ENCODE peak calls at places on chromosomes 11 and 22, in nine cellular contexts. One of them, this sample, is unnamed.

GRCh38 chr11:44573333-44573732 is 7.9 kb downstream of the CD82 start:
- DNase-seq in A172: no peak
- DNase-seq in A673: no peak
- DNase-seq in caudate nucleus: no peak
- DNase-seq in NCI-H510A treated with DMSO at 0.1 percent for 48 hours: no peak
- DNase-seq in T-helper 9 cell: no peak
- DNase-seq in HFF-Myc: no peak
- DNase-seq in H7: peak
- DNase-seq in HEK293T: no peak
- DNase-seq in this sample: no peak

GRCh38 chr22:35220221-35220620 is 37.1 kb upstream of the HMGXB4 start:
- DNase-seq in T-helper 9 cell: no peak
- DNase-seq in H7: no peak
- DNase-seq in NCI-H510A treated with DMSO at 0.1 percent for 48 hours: no peak
- DNase-seq in HFF-Myc: no peak
- DNase-seq in A673: no peak
- DNase-seq in HEK293T: no peak
- DNase-seq in A172: no peak
- DNase-seq in caudate nucleus: no peak
- DNase-seq in this sample: no peak

GRCh38 chr11:8610532-8611116 is 16.6 kb upstream of the STK33 start:
- DNase-seq in H7: peak
- DNase-seq in HFF-Myc: no peak
- DNase-seq in A172: no peak
- DNase-seq in T-helper 9 cell: no peak
- DNase-seq in HEK293T: no peak
- DNase-seq in A673: no peak
- DNase-seq in caudate nucleus: peak
- DNase-seq in NCI-H510A treated with DMSO at 0.1 percent for 48 hours: no peak
- DNase-seq in this sample: no peak

GRCh38 chr22:47210112-47210657 is 447.7 kb downstream of the TBC1D22A start:
- DNase-seq in HEK293T: no peak
- DNase-seq in caudate nucleus: no peak
- DNase-seq in A172: no peak
- DNase-seq in H7: no peak
- DNase-seq in HFF-Myc: no peak
- DNase-seq in NCI-H510A treated with DMSO at 0.1 percent for 48 hours: no peak
- DNase-seq in A673: no peak
- DNase-seq in T-helper 9 cell: no peak
- DNase-seq in this sample: no peak

GRCh38 chr22:24578355-24579241 is 14.3 kb downstream of the LRRC75B start:
- DNase-seq in A172: no peak
- DNase-seq in HFF-Myc: no peak
- DNase-seq in A673: no peak
- DNase-seq in NCI-H510A treated with DMSO at 0.1 percent for 48 hours: no peak
- DNase-seq in T-helper 9 cell: no peak
- DNase-seq in H7: no peak
- DNase-seq in HEK293T: no peak
- DNase-seq in caudate nucleus: no peak
- DNase-seq in this sample: peak

GRCh38 chr11:15123849-15124248 is 9.1 kb downstream of the INSC start:
- DNase-seq in NCI-H510A treated with DMSO at 0.1 percent for 48 hours: no peak
- DNase-seq in HFF-Myc: no peak
- DNase-seq in H7: no peak
- DNase-seq in HEK293T: no peak
- DNase-seq in A673: peak
- DNase-seq in caudate nucleus: no peak
- DNase-seq in T-helper 9 cell: no peak
- DNase-seq in A172: peak
- DNase-seq in this sample: no peak

GRCh38 chr22:17638182-17638431 is 450 bp upstream of the BCL2L13 start:
- DNase-seq in caudate nucleus: peak
- DNase-seq in T-helper 9 cell: no peak
- DNase-seq in HFF-Myc: peak
- DNase-seq in NCI-H510A treated with DMSO at 0.1 percent for 48 hours: peak
- DNase-seq in H7: peak
- DNase-seq in A673: no peak
- DNase-seq in HEK293T: peak
- DNase-seq in A172: no peak
- DNase-seq in this sample: peak

GRCh38 chr11:28505216-28505615 is 397.0 kb downstream of the METTL15 start:
- DNase-seq in caudate nucleus: no peak
- DNase-seq in HEK293T: no peak
- DNase-seq in T-helper 9 cell: no peak
- DNase-seq in H7: no peak
- DNase-seq in NCI-H510A treated with DMSO at 0.1 percent for 48 hours: no peak
- DNase-seq in HFF-Myc: no peak
- DNase-seq in A172: no peak
- DNase-seq in A673: no peak
- DNase-seq in this sample: no peak

GRCh38 chr11:93718057-93718563 is 23.2 kb downstream of the TAF1D start:
- DNase-seq in NCI-H510A treated with DMSO at 0.1 percent for 48 hours: no peak
- DNase-seq in A673: no peak
- DNase-seq in H7: no peak
- DNase-seq in HEK293T: no peak
- DNase-seq in caudate nucleus: no peak
- DNase-seq in HFF-Myc: no peak
- DNase-seq in A172: no peak
- DNase-seq in T-helper 9 cell: no peak
- DNase-seq in this sample: no peak

GRCh38 chr22:50361222-50361621 is 18.1 kb downstream of the PPP6R2 start:
- DNase-seq in A673: no peak
- DNase-seq in A172: no peak
- DNase-seq in caudate nucleus: no peak
- DNase-seq in T-helper 9 cell: no peak
- DNase-seq in HFF-Myc: no peak
- DNase-seq in HEK293T: no peak
- DNase-seq in H7: no peak
- DNase-seq in NCI-H510A treated with DMSO at 0.1 percent for 48 hours: no peak
- DNase-seq in this sample: no peak

GRCh38 chr11:66317766-66318575 is 1.1 kb upstream of the CD248 start:
- DNase-seq in NCI-H510A treated with DMSO at 0.1 percent for 48 hours: no peak
- DNase-seq in A673: peak
- DNase-seq in caudate nucleus: no peak
- DNase-seq in HFF-Myc: peak
- DNase-seq in A172: no peak
- DNase-seq in T-helper 9 cell: no peak
- DNase-seq in HEK293T: no peak
- DNase-seq in H7: peak
- DNase-seq in this sample: peak

GRCh38 chr22:36227396-36227795 is 11.9 kb downstream of the APOL2 start:
- DNase-seq in caudate nucleus: no peak
- DNase-seq in T-helper 9 cell: no peak
- DNase-seq in NCI-H510A treated with DMSO at 0.1 percent for 48 hours: peak
- DNase-seq in HFF-Myc: no peak
- DNase-seq in A172: no peak
- DNase-seq in H7: no peak
- DNase-seq in A673: no peak
- DNase-seq in HEK293T: no peak
- DNase-seq in this sample: no peak

GRCh38 chr11:68379216-68379615 is 66.8 kb downstream of the LRP5 start:
- DNase-seq in T-helper 9 cell: no peak
- DNase-seq in A172: no peak
- DNase-seq in caudate nucleus: no peak
- DNase-seq in HFF-Myc: no peak
- DNase-seq in A673: no peak
- DNase-seq in HEK293T: no peak
- DNase-seq in H7: no peak
- DNase-seq in NCI-H510A treated with DMSO at 0.1 percent for 48 hours: peak
- DNase-seq in this sample: no peak

GRCh38 chr11:81819462-81819861 is 914.2 kb downstream of the FAM181B start:
- DNase-seq in H7: no peak
- DNase-seq in caudate nucleus: no peak
- DNase-seq in HEK293T: no peak
- DNase-seq in A673: no peak
- DNase-seq in NCI-H510A treated with DMSO at 0.1 percent for 48 hours: no peak
- DNase-seq in HFF-Myc: no peak
- DNase-seq in T-helper 9 cell: no peak
- DNase-seq in A172: no peak
- DNase-seq in this sample: no peak

GRCh38 chr11:66745356-66746235 is 16.6 kb upstream of the SPTBN2 start:
- DNase-seq in NCI-H510A treated with DMSO at 0.1 percent for 48 hours: peak
- DNase-seq in T-helper 9 cell: peak
- DNase-seq in HFF-Myc: no peak
- DNase-seq in A673: no peak
- DNase-seq in HEK293T: no peak
- DNase-seq in caudate nucleus: no peak
- DNase-seq in A172: peak
- DNase-seq in H7: no peak
- DNase-seq in this sample: peak

GRCh38 chr11:82701847-82702520 is 31.7 kb downstream of the FAM181B start:
- DNase-seq in HEK293T: peak
- DNase-seq in T-helper 9 cell: no peak
- DNase-seq in H7: peak
- DNase-seq in caudate nucleus: peak
- DNase-seq in HFF-Myc: peak
- DNase-seq in A172: peak
- DNase-seq in NCI-H510A treated with DMSO at 0.1 percent for 48 hours: peak
- DNase-seq in A673: peak
- DNase-seq in this sample: peak

GRCh38 chr11:21343204-21343603 is 673.8 kb downstream of the NELL1 start:
- DNase-seq in A172: no peak
- DNase-seq in NCI-H510A treated with DMSO at 0.1 percent for 48 hours: no peak
- DNase-seq in HEK293T: no peak
- DNase-seq in caudate nucleus: no peak
- DNase-seq in T-helper 9 cell: no peak
- DNase-seq in HFF-Myc: no peak
- DNase-seq in H7: no peak
- DNase-seq in A673: no peak
- DNase-seq in this sample: peak

GRCh38 chr22:19430890-19431541 is 517 bp downstream of the HIRA start:
- DNase-seq in A172: no peak
- DNase-seq in A673: peak
- DNase-seq in H7: peak
- DNase-seq in HEK293T: peak
- DNase-seq in T-helper 9 cell: peak
- DNase-seq in caudate nucleus: no peak
- DNase-seq in NCI-H510A treated with DMSO at 0.1 percent for 48 hours: no peak
- DNase-seq in HFF-Myc: no peak
- DNase-seq in this sample: peak

GRCh38 chr22:46574993-46575914 is 37.8 kb upstream of the CELSR1 start:
- DNase-seq in HFF-Myc: no peak
- DNase-seq in caudate nucleus: no peak
- DNase-seq in H7: peak
- DNase-seq in NCI-H510A treated with DMSO at 0.1 percent for 48 hours: no peak
- DNase-seq in A673: no peak
- DNase-seq in HEK293T: no peak
- DNase-seq in T-helper 9 cell: no peak
- DNase-seq in A172: no peak
- DNase-seq in this sample: no peak

GRCh38 chr11:2708151-2708581 is 8.4 kb upstream of the KCNQ1OT1 start:
- DNase-seq in A673: no peak
- DNase-seq in NCI-H510A treated with DMSO at 0.1 percent for 48 hours: no peak
- DNase-seq in HEK293T: no peak
- DNase-seq in A172: no peak
- DNase-seq in H7: peak
- DNase-seq in T-helper 9 cell: no peak
- DNase-seq in caudate nucleus: no peak
- DNase-seq in HFF-Myc: no peak
- DNase-seq in this sample: no peak

GRCh38 chr11:113473983-113474361 is 1.2 kb downstream of the DRD2 start:
- DNase-seq in T-helper 9 cell: no peak
- DNase-seq in NCI-H510A treated with DMSO at 0.1 percent for 48 hours: peak
- DNase-seq in H7: no peak
- DNase-seq in caudate nucleus: no peak
- DNase-seq in A172: no peak
- DNase-seq in A673: no peak
- DNase-seq in HFF-Myc: no peak
- DNase-seq in HEK293T: no peak
- DNase-seq in this sample: peak

GRCh38 chr11:75996523-75997272 is 181.7 kb downstream of the UVRAG start:
- DNase-seq in A673: no peak
- DNase-seq in HEK293T: no peak
- DNase-seq in T-helper 9 cell: no peak
- DNase-seq in NCI-H510A treated with DMSO at 0.1 percent for 48 hours: no peak
- DNase-seq in caudate nucleus: no peak
- DNase-seq in H7: no peak
- DNase-seq in HFF-Myc: no peak
- DNase-seq in A172: no peak
- DNase-seq in this sample: no peak

GRCh38 chr22:49704345-49705215 is 123.1 kb downstream of the BRD1 start:
- DNase-seq in caudate nucleus: no peak
- DNase-seq in T-helper 9 cell: no peak
- DNase-seq in A172: no peak
- DNase-seq in A673: no peak
- DNase-seq in NCI-H510A treated with DMSO at 0.1 percent for 48 hours: no peak
- DNase-seq in HFF-Myc: no peak
- DNase-seq in HEK293T: no peak
- DNase-seq in H7: peak
- DNase-seq in this sample: no peak

GRCh38 chr11:72378704-72379383 is 55.5 kb downstream of the CLPB start:
- DNase-seq in NCI-H510A treated with DMSO at 0.1 percent for 48 hours: no peak
- DNase-seq in HEK293T: no peak
- DNase-seq in H7: no peak
- DNase-seq in T-helper 9 cell: no peak
- DNase-seq in caudate nucleus: no peak
- DNase-seq in A172: no peak
- DNase-seq in A673: no peak
- DNase-seq in HFF-Myc: no peak
- DNase-seq in this sample: no peak

GRCh38 chr11:134666273-134667174 is 254.5 kb upstream of the B3GAT1 start:
- DNase-seq in HEK293T: no peak
- DNase-seq in A172: no peak
- DNase-seq in NCI-H510A treated with DMSO at 0.1 percent for 48 hours: no peak
- DNase-seq in T-helper 9 cell: no peak
- DNase-seq in caudate nucleus: no peak
- DNase-seq in HFF-Myc: no peak
- DNase-seq in A673: no peak
- DNase-seq in H7: peak
- DNase-seq in this sample: no peak

GRCh38 chr22:31818481-31819392 is 64.9 kb downstream of the DEPDC5 start:
- DNase-seq in A172: peak
- DNase-seq in A673: no peak
- DNase-seq in HEK293T: no peak
- DNase-seq in HFF-Myc: no peak
- DNase-seq in H7: peak
- DNase-seq in NCI-H510A treated with DMSO at 0.1 percent for 48 hours: no peak
- DNase-seq in T-helper 9 cell: no peak
- DNase-seq in caudate nucleus: no peak
- DNase-seq in this sample: no peak

GRCh38 chr11:68748061-68748460 is 3.3 kb downstream of the TESMIN start:
- DNase-seq in H7: no peak
- DNase-seq in NCI-H510A treated with DMSO at 0.1 percent for 48 hours: no peak
- DNase-seq in HFF-Myc: no peak
- DNase-seq in T-helper 9 cell: no peak
- DNase-seq in A172: no peak
- DNase-seq in A673: no peak
- DNase-seq in caudate nucleus: no peak
- DNase-seq in HEK293T: no peak
- DNase-seq in this sample: no peak

GRCh38 chr11:126630488-126630887 is 275.0 kb downstream of the ST3GAL4 start:
- DNase-seq in NCI-H510A treated with DMSO at 0.1 percent for 48 hours: no peak
- DNase-seq in A172: no peak
- DNase-seq in caudate nucleus: no peak
- DNase-seq in H7: no peak
- DNase-seq in HEK293T: no peak
- DNase-seq in A673: no peak
- DNase-seq in HFF-Myc: no peak
- DNase-seq in T-helper 9 cell: no peak
- DNase-seq in this sample: no peak

GRCh38 chr22:48895341-48895740 is 932.3 kb downstream of the BRD1 start:
- DNase-seq in H7: peak
- DNase-seq in caudate nucleus: no peak
- DNase-seq in A673: no peak
- DNase-seq in HEK293T: no peak
- DNase-seq in T-helper 9 cell: no peak
- DNase-seq in A172: no peak
- DNase-seq in NCI-H510A treated with DMSO at 0.1 percent for 48 hours: no peak
- DNase-seq in HFF-Myc: no peak
- DNase-seq in this sample: no peak

GRCh38 chr22:42439021-42439420 is 6.8 kb upstream of the NFAM1 start:
- DNase-seq in HFF-Myc: no peak
- DNase-seq in A172: no peak
- DNase-seq in A673: peak
- DNase-seq in H7: no peak
- DNase-seq in NCI-H510A treated with DMSO at 0.1 percent for 48 hours: no peak
- DNase-seq in caudate nucleus: no peak
- DNase-seq in T-helper 9 cell: no peak
- DNase-seq in HEK293T: no peak
- DNase-seq in this sample: no peak

GRCh38 chr22:48807155-48807554 is 1020.5 kb downstream of the BRD1 start:
- DNase-seq in A673: no peak
- DNase-seq in H7: no peak
- DNase-seq in T-helper 9 cell: no peak
- DNase-seq in A172: no peak
- DNase-seq in HFF-Myc: no peak
- DNase-seq in HEK293T: no peak
- DNase-seq in caudate nucleus: peak
- DNase-seq in NCI-H510A treated with DMSO at 0.1 percent for 48 hours: no peak
- DNase-seq in this sample: no peak

This sample was measured in NCI-H82.